ENCODE peak calls at places on chromosomes 2 and 18, in four cellular contexts. R, C, G and F are unnamed samples. For H4K20me1 and H3K9me1, the result is how much of the 10 kb centered on the place peaks cover.

GRCh38 chr2:152336854-152337510 is 2.0 kb downstream of the FMNL2 start:
- DNase-seq in R (peak), C (no peak), G (no peak), F (no peak)

GRCh38 chr18:10041180-10041579 is 127.4 kb downstream of the VAPA start:
- DNase-seq in R (peak), C (no peak), G (peak), F (no peak)

GRCh38 chr2:133887676-133888040 is 319.4 kb upstream of the NCKAP5 start:
- DNase-seq in R (no peak), C (no peak), G (no peak), F (no peak)

GRCh38 chr2:236988690-236989639 is 96.7 kb upstream of the COPS8 start:
- DNase-seq in R (no peak), C (no peak), G (peak), F (no peak)

GRCh38 chr2:144372484-144373195 is 147.3 kb downstream of the ZEB2 start:
- DNase-seq in R (no peak), C (no peak), G (no peak), F (no peak)

GRCh38 chr2:46126571-46126970 is 170.6 kb upstream of the EPAS1 start:
- DNase-seq in R (no peak), C (no peak), G (no peak), F (no peak)

GRCh38 chr2:147756103-147756502 is 88.7 kb upstream of the ACVR2A start:
- DNase-seq in R (no peak), C (no peak), G (no peak), F (no peak)

GRCh38 chr2:238879621-238880377 is 31.9 kb downstream of the TWIST2 start:
- DNase-seq in R (no peak), C (no peak), G (no peak), F (no peak)

GRCh38 chr18:61992285-61992684 is 99.5 kb upstream of the RNF152 start:
- DNase-seq in R (peak), C (no peak), G (peak), F (no peak)

GRCh38 chr2:85174943-85175342 is 41.8 kb downstream of the TCF7L1 start:
- DNase-seq in R (no peak), C (no peak), G (no peak), F (no peak)

GRCh38 chr2:16271231-16271896 is 331.0 kb downstream of the MYCN start:
- DNase-seq in R (no peak), C (no peak), G (no peak), F (no peak)

GRCh38 chr2:101704046-101704466 is 6.5 kb downstream of the MAP4K4 start:
- DNase-seq in R (peak), C (no peak), G (peak), F (no peak)

GRCh38 chr2:18346364-18346763 is 214.1 kb downstream of the RDH14 start:
- DNase-seq in R (no peak), C (no peak), G (no peak), F (no peak)

GRCh38 chr2:165203689-165204559 is at the start of gene SCN3A:
- DNase-seq in R (peak), C (peak), G (peak), F (no peak)

GRCh38 chr18:57655740-57656139 is 34.1 kb upstream of the NARS1 start:
- DNase-seq in R (no peak), C (no peak), G (no peak), F (no peak)

GRCh38 chr2:226995625-226996041 is 159.8 kb downstream of the RHBDD1 start:
- DNase-seq in R (peak), C (no peak), G (no peak), F (no peak)

DNA sequence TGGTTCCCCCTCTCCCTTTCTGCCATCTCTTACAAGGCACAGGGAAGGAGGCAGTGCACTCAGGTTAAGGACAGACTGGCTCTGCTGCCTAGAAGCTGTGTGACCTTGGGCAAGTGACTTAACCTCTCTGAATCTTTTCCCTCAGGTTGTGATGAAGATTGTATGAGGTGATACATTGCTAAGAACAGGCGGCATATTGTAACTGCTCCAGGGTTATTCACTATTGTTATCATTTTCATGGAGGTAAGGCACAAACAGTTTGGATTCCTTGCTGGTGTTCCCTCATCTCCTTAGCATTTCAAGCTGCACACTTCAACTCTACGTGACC is 126.6 kb upstream of the CXCR4 start:
- DNase-seq in R (no peak), C (no peak), G (no peak), F (no peak)
- H3K27ac ChIP-seq in R (no peak), C (no peak), G (no peak), F (no peak)

DNA sequence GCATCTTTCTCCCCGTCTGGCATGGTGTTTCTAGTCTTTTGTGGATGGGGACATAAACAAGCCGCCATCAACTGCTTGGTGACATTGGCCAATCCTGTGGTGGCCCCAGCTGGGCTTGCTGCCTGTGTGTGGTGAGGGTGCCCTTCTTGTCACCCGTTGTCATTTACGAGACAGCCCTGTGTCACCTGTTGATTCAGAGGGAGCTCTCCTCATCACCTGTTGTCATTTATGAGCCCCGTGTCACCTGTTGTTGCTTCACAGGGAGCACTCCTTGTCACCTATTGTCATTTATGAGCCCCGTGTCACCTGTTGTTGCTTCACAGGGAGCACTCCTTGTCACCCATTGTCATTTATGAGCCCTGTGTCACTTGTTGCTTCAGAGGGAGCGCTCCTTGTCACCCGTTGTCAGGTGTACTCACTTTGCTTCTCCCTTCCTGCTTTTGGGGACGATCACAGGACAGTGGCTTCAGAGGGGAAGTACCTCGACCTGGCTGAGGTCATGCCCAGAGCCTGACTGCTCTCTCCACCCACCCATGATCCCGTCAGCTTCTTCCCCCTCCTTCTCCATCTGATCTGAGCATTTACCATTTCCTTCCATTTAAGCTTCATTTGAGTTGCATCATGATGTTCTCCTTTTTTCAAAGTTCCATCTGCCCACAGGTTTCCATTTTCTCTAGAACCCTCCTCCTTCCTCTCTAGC is 29.1 kb downstream of the HPCAL1 start:
- DNase-seq in R (no peak), C (no peak), G (no peak), F (no peak)
- H4K20me1 ChIP-seq in R (under half), C (under half), G (under half), F (under half)

DNA sequence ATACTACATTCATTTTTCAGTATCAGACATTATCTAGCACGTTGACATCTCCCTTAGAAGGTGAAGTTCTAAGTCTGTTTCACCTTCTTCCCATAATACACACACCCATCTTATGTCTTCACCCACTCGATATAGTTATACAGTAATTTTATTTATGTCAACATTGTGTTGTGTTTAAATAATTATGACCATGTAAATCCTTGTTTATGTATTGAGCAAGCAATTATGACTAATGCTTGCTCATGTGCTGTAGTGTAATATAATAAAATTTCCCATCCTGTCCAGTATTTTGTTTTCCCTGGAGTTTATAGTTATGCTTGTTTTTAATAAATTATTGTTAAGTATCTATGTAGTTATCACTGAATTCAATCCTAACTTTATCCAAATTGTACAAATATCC is 163.2 kb downstream of the MTX2 start:
- DNase-seq in R (peak), C (no peak), G (peak), F (no peak)
- H3K9me1 ChIP-seq in R (under half), C (under half), G (under half), F (under half)

GRCh38 chr18:42192251-42193248 is 237.5 kb downstream of the PIK3C3 start:
- DNase-seq in R (no peak), C (no peak), G (no peak), F (no peak)
- H3K27ac ChIP-seq in R (no peak), C (no peak), G (no peak), F (no peak)